ENCODE peak calls at places on chromosome 16, in eight cellular contexts. One of them, this sample, is unnamed.

GRCh38 chr16:84593825-84594724 is 23.8 kb downstream of the COTL1 start:
- DNase-seq in A549: no peak
- DNase-seq in MG63: no peak
- DNase-seq in fibroblast of mammary gland: peak; percentile 45
- DNase-seq in dorsolateral prefrontal cortex: no peak
- DNase-seq in lung: peak; percentile 55
- DNase-seq in AG10803: no peak
- DNase-seq in K562: peak; percentile 46
- DNase-seq in this sample: peak; percentile 77

GRCh38 chr16:4697867-4698291 is 4.5 kb downstream of the NUDT16L1 start:
- DNase-seq in A549: no peak
- DNase-seq in MG63: no peak
- DNase-seq in fibroblast of mammary gland: no peak
- DNase-seq in dorsolateral prefrontal cortex: no peak
- DNase-seq in lung: no peak
- DNase-seq in AG10803: no peak
- DNase-seq in K562: no peak
- DNase-seq in this sample: no peak

GRCh38 chr16:69566437-69567030 is 768 bp downstream of the NFAT5 start:
- DNase-seq in A549: peak; percentile 79
- DNase-seq in MG63: peak; percentile 49
- DNase-seq in fibroblast of mammary gland: peak; percentile 72
- DNase-seq in dorsolateral prefrontal cortex: peak; percentile 58
- DNase-seq in lung: peak; percentile 68
- DNase-seq in AG10803: peak; percentile 72
- DNase-seq in K562: peak; percentile 58
- DNase-seq in this sample: no peak

GRCh38 chr16:74758801-74759200 is 15.8 kb downstream of the FA2H start:
- DNase-seq in A549: no peak
- DNase-seq in MG63: no peak
- DNase-seq in fibroblast of mammary gland: no peak
- DNase-seq in dorsolateral prefrontal cortex: no peak
- DNase-seq in lung: no peak
- DNase-seq in AG10803: no peak
- DNase-seq in K562: no peak
- DNase-seq in this sample: no peak

GRCh38 chr16:58614212-58614611 is 15.4 kb downstream of the CNOT1 start:
- DNase-seq in A549: no peak
- DNase-seq in MG63: peak; percentile 73
- DNase-seq in fibroblast of mammary gland: peak; percentile 90
- DNase-seq in dorsolateral prefrontal cortex: no peak
- DNase-seq in lung: no peak
- DNase-seq in AG10803: peak; percentile 81
- DNase-seq in K562: no peak
- DNase-seq in this sample: no peak

GRCh38 chr16:86951831-86952598 is 365.2 kb downstream of the C16orf95 start:
- DNase-seq in A549: peak; percentile 87
- DNase-seq in MG63: peak; percentile 92
- DNase-seq in fibroblast of mammary gland: peak; percentile 100
- DNase-seq in dorsolateral prefrontal cortex: no peak
- DNase-seq in lung: no peak
- DNase-seq in AG10803: peak; percentile 93
- DNase-seq in K562: no peak
- DNase-seq in this sample: no peak

GRCh38 chr16:77434365-77435239 is at the start of gene ADAMTS18:
- DNase-seq in A549: no peak
- DNase-seq in MG63: no peak
- DNase-seq in fibroblast of mammary gland: no peak
- DNase-seq in dorsolateral prefrontal cortex: no peak
- DNase-seq in lung: no peak
- DNase-seq in AG10803: no peak
- DNase-seq in K562: no peak
- DNase-seq in this sample: no peak

GRCh38 chr16:59697746-59698145 is 963.6 kb upstream of the GOT2 start:
- DNase-seq in A549: no peak
- DNase-seq in MG63: no peak
- DNase-seq in fibroblast of mammary gland: no peak
- DNase-seq in dorsolateral prefrontal cortex: no peak
- DNase-seq in lung: no peak
- DNase-seq in AG10803: no peak
- DNase-seq in K562: no peak
- DNase-seq in this sample: no peak

GRCh38 chr16:25224731-25225319 is 8.1 kb downstream of the AQP8 start:
- DNase-seq in A549: no peak
- DNase-seq in MG63: no peak
- DNase-seq in fibroblast of mammary gland: no peak
- DNase-seq in dorsolateral prefrontal cortex: no peak
- DNase-seq in lung: no peak
- DNase-seq in AG10803: no peak
- DNase-seq in K562: no peak
- DNase-seq in this sample: no peak

GRCh38 chr16:54112807-54113206 is 173.8 kb downstream of the IRX3 start:
- DNase-seq in A549: no peak
- DNase-seq in MG63: no peak
- DNase-seq in fibroblast of mammary gland: no peak
- DNase-seq in dorsolateral prefrontal cortex: no peak
- DNase-seq in lung: no peak
- DNase-seq in AG10803: no peak
- DNase-seq in K562: no peak
- DNase-seq in this sample: no peak

GRCh38 chr16:87207965-87208364 is 109.2 kb downstream of the C16orf95 start:
- DNase-seq in A549: no peak
- DNase-seq in MG63: no peak
- DNase-seq in fibroblast of mammary gland: peak; percentile 59
- DNase-seq in dorsolateral prefrontal cortex: no peak
- DNase-seq in lung: no peak
- DNase-seq in AG10803: peak; percentile 70
- DNase-seq in K562: no peak
- DNase-seq in this sample: no peak

GRCh38 chr16:22321340-22322001 is 24.3 kb downstream of the POLR3E start:
- DNase-seq in A549: peak; percentile 84
- DNase-seq in MG63: peak; percentile 34
- DNase-seq in fibroblast of mammary gland: peak; percentile 76
- DNase-seq in dorsolateral prefrontal cortex: peak; percentile 73
- DNase-seq in lung: peak; percentile 49
- DNase-seq in AG10803: peak; percentile 72
- DNase-seq in K562: peak; percentile 66
- DNase-seq in this sample: peak; percentile 58

GRCh38 chr16:75053791-75054555 is 55.1 kb downstream of the ZNRF1 start:
- DNase-seq in A549: peak; percentile 66
- DNase-seq in MG63: no peak
- DNase-seq in fibroblast of mammary gland: no peak
- DNase-seq in dorsolateral prefrontal cortex: peak; percentile 71
- DNase-seq in lung: no peak
- DNase-seq in AG10803: no peak
- DNase-seq in K562: peak; percentile 20
- DNase-seq in this sample: no peak

GRCh38 chr16:48182979-48183537 is 27.3 kb upstream of the ABCC12 start:
- DNase-seq in A549: no peak
- DNase-seq in MG63: no peak
- DNase-seq in fibroblast of mammary gland: no peak
- DNase-seq in dorsolateral prefrontal cortex: no peak
- DNase-seq in lung: no peak
- DNase-seq in AG10803: no peak
- DNase-seq in K562: no peak
- DNase-seq in this sample: no peak

GRCh38 chr16:88010971-88011483 is 59.8 kb downstream of the BANP start:
- DNase-seq in A549: no peak
- DNase-seq in MG63: no peak
- DNase-seq in fibroblast of mammary gland: no peak
- DNase-seq in dorsolateral prefrontal cortex: peak; percentile 22
- DNase-seq in lung: no peak
- DNase-seq in AG10803: no peak
- DNase-seq in K562: no peak
- DNase-seq in this sample: no peak

DNA sequence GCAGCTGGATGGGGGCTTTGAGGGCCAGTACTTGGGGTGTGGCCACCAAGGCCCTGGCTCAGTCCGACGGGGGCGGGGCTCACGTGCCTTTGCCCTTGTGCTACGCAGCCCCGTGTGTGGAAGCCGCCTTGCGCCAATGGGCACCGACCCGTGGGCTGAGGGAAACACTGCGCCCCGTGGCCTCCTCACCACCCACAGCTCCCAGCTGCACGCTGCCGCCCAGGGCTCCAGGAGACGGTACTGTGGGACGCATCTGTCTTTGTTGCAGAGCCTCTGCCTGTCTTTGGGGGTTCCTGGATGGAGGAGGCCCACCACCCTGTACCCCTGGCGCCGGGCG is 7.6 kb downstream of the CDH15 start:
- DNase-seq in A549: no peak
- DNase-seq in MG63: no peak
- DNase-seq in fibroblast of mammary gland: no peak
- DNase-seq in dorsolateral prefrontal cortex: no peak
- DNase-seq in lung: no peak
- DNase-seq in AG10803: no peak
- DNase-seq in K562: no peak
- DNase-seq in this sample: no peak
- H3K4me3 ChIP-seq in A549: no peak overlapping the region
- H3K4me3 ChIP-seq in MG63: no peak overlapping the region
- H3K4me3 ChIP-seq in fibroblast of mammary gland: no peak overlapping the region
- H3K4me3 ChIP-seq in dorsolateral prefrontal cortex: no peak overlapping the region
- H3K4me3 ChIP-seq in lung: no peak overlapping the region
- H3K4me3 ChIP-seq in AG10803: no peak overlapping the region
- H3K4me3 ChIP-seq in K562: no peak overlapping the region
- H3K4me3 ChIP-seq in this sample: no peak overlapping the region

GRCh38 chr16:28834873-28835863 is 11.0 kb downstream of the TUFM start:
- DNase-seq in A549: no peak
- DNase-seq in MG63: no peak
- DNase-seq in fibroblast of mammary gland: no peak
- DNase-seq in dorsolateral prefrontal cortex: no peak
- DNase-seq in lung: no peak
- DNase-seq in AG10803: no peak
- DNase-seq in K562: no peak
- DNase-seq in this sample: no peak

GRCh38 chr16:28837672-28838557 is 8.2 kb downstream of the TUFM start:
- DNase-seq in A549: no peak
- DNase-seq in MG63: no peak
- DNase-seq in fibroblast of mammary gland: no peak
- DNase-seq in dorsolateral prefrontal cortex: no peak
- DNase-seq in lung: no peak
- DNase-seq in AG10803: no peak
- DNase-seq in K562: no peak
- DNase-seq in this sample: no peak

GRCh38 chr16:28834349-28834748 is 11.6 kb downstream of the ATXN2L start:
- DNase-seq in A549: no peak
- DNase-seq in MG63: no peak
- DNase-seq in fibroblast of mammary gland: no peak
- DNase-seq in dorsolateral prefrontal cortex: no peak
- DNase-seq in lung: no peak
- DNase-seq in AG10803: no peak
- DNase-seq in K562: no peak
- DNase-seq in this sample: no peak

GRCh38 chr16:28836761-28837064 is 9.4 kb downstream of the TUFM start:
- DNase-seq in A549: no peak
- DNase-seq in MG63: no peak
- DNase-seq in fibroblast of mammary gland: no peak
- DNase-seq in dorsolateral prefrontal cortex: no peak
- DNase-seq in lung: no peak
- DNase-seq in AG10803: no peak
- DNase-seq in K562: no peak
- DNase-seq in this sample: no peak

GRCh38 chr16:28835864-28836760 is 10.0 kb downstream of the TUFM start:
- DNase-seq in A549: no peak
- DNase-seq in MG63: no peak
- DNase-seq in fibroblast of mammary gland: no peak
- DNase-seq in dorsolateral prefrontal cortex: no peak
- DNase-seq in lung: no peak
- DNase-seq in AG10803: no peak
- DNase-seq in K562: no peak
- DNase-seq in this sample: no peak
- H3K4me3 ChIP-seq in A549: no peak overlapping the region
- H3K4me3 ChIP-seq in MG63: no peak overlapping the region
- H3K4me3 ChIP-seq in fibroblast of mammary gland: no peak overlapping the region
- H3K4me3 ChIP-seq in dorsolateral prefrontal cortex: no peak overlapping the region
- H3K4me3 ChIP-seq in lung: no peak overlapping the region
- H3K4me3 ChIP-seq in AG10803: no peak overlapping the region
- H3K4me3 ChIP-seq in K562: no peak overlapping the region
- H3K4me3 ChIP-seq in this sample: no peak overlapping the region

DNA sequence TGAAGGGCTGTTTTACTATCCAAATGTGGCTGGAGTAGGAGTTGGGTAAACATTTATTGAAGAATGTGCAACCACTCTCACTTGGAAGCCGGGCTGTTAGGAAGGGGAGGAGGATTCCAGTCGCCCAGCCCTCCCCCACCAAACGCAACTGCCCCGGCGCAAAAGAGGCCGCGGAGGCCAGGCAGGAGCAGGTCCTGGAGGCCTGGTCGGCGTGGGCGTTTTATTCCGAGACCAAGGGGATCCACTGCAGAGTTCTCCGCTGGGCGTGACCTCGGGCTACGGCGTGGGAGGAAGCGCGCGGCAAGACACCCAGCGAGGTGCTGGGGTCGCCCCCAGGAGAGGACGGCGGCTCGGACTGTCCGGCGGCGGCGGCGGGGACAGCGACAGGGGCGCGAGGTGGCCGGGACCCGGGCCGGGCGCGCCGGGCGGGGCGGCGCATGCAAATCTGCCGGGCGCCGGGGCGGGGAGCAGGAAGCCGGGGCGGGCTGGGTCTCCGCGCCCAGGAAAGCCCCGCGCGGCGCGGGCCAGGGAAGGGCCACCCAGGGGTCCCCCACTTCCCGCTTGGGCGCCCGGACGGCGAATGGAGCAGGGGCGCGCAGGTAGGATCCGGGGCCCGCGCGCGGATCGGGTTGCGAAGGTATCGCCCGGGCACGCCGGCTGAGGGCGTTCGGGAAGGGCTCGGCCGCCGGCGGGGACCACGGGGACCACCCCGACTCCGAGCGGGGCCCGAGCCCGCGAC is at the start of gene IL4R:
- DNase-seq in A549: peak; percentile 80
- DNase-seq in MG63: peak; percentile 94
- DNase-seq in fibroblast of mammary gland: peak; percentile 83
- DNase-seq in dorsolateral prefrontal cortex: peak; percentile 47
- DNase-seq in lung: peak; percentile 89
- DNase-seq in AG10803: peak; percentile 88
- DNase-seq in K562: peak; percentile 60
- DNase-seq in this sample: no peak
- H3K4me3 ChIP-seq in A549: peak within 1 kb of the TSS; percentile 99
- H3K4me3 ChIP-seq in MG63: peak within 1 kb of the TSS; percentile 78
- H3K4me3 ChIP-seq in fibroblast of mammary gland: peak within 1 kb of the TSS; percentile 73
- H3K4me3 ChIP-seq in dorsolateral prefrontal cortex: peak within 1 kb of the TSS; percentile 47
- H3K4me3 ChIP-seq in lung: peak within 1 kb of the TSS; percentile 98
- H3K4me3 ChIP-seq in AG10803: peak within 1 kb of the TSS; percentile 83
- H3K4me3 ChIP-seq in K562: peak within 1 kb of the TSS; percentile 50
- H3K4me3 ChIP-seq in this sample: peak within 1 kb of the TSS; percentile 59

DNA sequence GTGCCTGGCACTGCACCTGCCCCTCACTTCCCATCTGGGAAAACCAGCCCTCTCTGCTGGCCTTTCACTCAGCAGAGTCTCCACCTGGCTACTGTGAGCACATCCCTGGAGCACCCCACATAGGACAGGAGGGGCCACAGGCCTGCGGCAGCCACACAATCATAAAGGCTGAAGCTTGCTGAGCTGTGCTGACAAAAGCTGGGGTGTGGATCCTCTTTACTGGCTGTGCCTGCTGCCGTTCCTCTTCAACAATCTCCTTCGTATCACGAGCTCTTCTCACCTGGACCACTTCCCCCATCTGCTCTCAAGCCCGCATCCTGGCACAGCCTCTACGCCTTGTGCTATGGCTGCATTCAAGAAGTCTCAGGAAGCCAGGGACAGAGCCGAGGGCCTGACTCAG is 86.1 kb downstream of the ZNF778 start:
- DNase-seq in A549: no peak
- DNase-seq in MG63: no peak
- DNase-seq in fibroblast of mammary gland: no peak
- DNase-seq in dorsolateral prefrontal cortex: no peak
- DNase-seq in lung: no peak
- DNase-seq in AG10803: no peak
- DNase-seq in K562: no peak
- DNase-seq in this sample: no peak
- H3K4me3 ChIP-seq in A549: no peak overlapping the region
- H3K4me3 ChIP-seq in MG63: no peak overlapping the region
- H3K4me3 ChIP-seq in fibroblast of mammary gland: no peak overlapping the region
- H3K4me3 ChIP-seq in dorsolateral prefrontal cortex: no peak overlapping the region
- H3K4me3 ChIP-seq in lung: no peak overlapping the region
- H3K4me3 ChIP-seq in AG10803: no peak overlapping the region
- H3K4me3 ChIP-seq in K562: no peak overlapping the region
- H3K4me3 ChIP-seq in this sample: no peak overlapping the region